ENCODE peak calls at places on chromosomes 1 and 21, in seven cellular contexts. Q is stomach, R is tibial artery, O is Peyer's patch, L is PC-9, H is cardiac muscle cell, U is mammary epithelial cell. Z is an unnamed sample. For H3K4me1 and H3K36me3, the result is how much of the 10 kb centered on the place peaks cover.

GRCh38 chr1:15289251-15289651 is 42.2 kb downstream of the FHAD1 start:
- DNase-seq in Q (no peak), R (no peak), O (no peak), L (no peak), H (no peak), U (no peak), Z (no peak)

GRCh38 chr1:198756470-198756869 is 117.6 kb downstream of the PTPRC start:
- DNase-seq in Q (no peak), R (no peak), O (no peak), L (no peak), H (no peak), U (no peak), Z (no peak)

GRCh38 chr21:31343680-31344480 is at the start of gene TIAM1:
- DNase-seq in Q (peak), R (peak), O (no peak), L (peak), H (peak), U (peak), Z (no peak)

GRCh38 chr21:42819861-42820512 is 59.4 kb downstream of the WDR4 start:
- DNase-seq in Q (no peak), R (no peak), O (no peak), L (no peak), H (no peak), U (no peak), Z (no peak)

GRCh38 chr1:8396912-8397406 is 79.0 kb downstream of the SLC45A1 start:
- DNase-seq in Q (no peak), R (peak), O (no peak), L (peak), H (peak), U (peak), Z (no peak)

GRCh38 chr21:39601194-39601940 is 11.4 kb upstream of the B3GALT5 start:
- DNase-seq in Q (no peak), R (no peak), O (no peak), L (no peak), H (peak), U (no peak), Z (no peak)

GRCh38 chr1:45191418-45191783 is 15.0 kb downstream of the ZSWIM5 start:
- DNase-seq in Q (no peak), R (no peak), O (no peak), L (no peak), H (no peak), U (no peak), Z (no peak)

GRCh38 chr1:151165281-151165737 is 393 bp downstream of the LYSMD1 start:
- DNase-seq in Q (no peak), R (no peak), O (peak), L (no peak), H (peak), U (peak), Z (peak)

GRCh38 chr1:198687429-198687828 is 48.6 kb downstream of the PTPRC start:
- DNase-seq in Q (no peak), R (no peak), O (no peak), L (no peak), H (no peak), U (no peak), Z (no peak)

GRCh38 chr1:199693724-199694123 is 333.8 kb upstream of the NR5A2 start:
- DNase-seq in Q (no peak), R (no peak), O (no peak), L (no peak), H (no peak), U (no peak), Z (no peak)

GRCh38 chr1:25580933-25581332 is 35.7 kb upstream of the MAN1C1 start:
- DNase-seq in Q (no peak), R (no peak), O (no peak), L (no peak), H (peak), U (no peak), Z (no peak)

GRCh38 chr1:151581946-151582345 is 29.9 kb upstream of the SNX27 start:
- DNase-seq in Q (no peak), R (no peak), O (no peak), L (peak), H (no peak), U (no peak), Z (no peak)

GRCh38 chr1:53638641-53639035 is 100.3 kb downstream of the GLIS1 start:
- DNase-seq in Q (peak), R (peak), O (no peak), L (no peak), H (no peak), U (no peak), Z (peak)

GRCh38 chr1:150876111-150876434 is 326 bp downstream of the ARNT start:
- DNase-seq in Q (peak), R (no peak), O (no peak), L (peak), H (peak), U (peak), Z (no peak)

GRCh38 chr1:147771216-147772125 is 11.1 kb upstream of the GJA5 start:
- DNase-seq in Q (no peak), R (peak), O (no peak), L (peak), H (no peak), U (peak), Z (peak)

GRCh38 chr1:87024936-87025537 is 110.6 kb downstream of the HS2ST1 start:
- DNase-seq in Q (no peak), R (no peak), O (no peak), L (no peak), H (peak), U (peak), Z (no peak)

GRCh38 chr1:220241072-220241663 is 31.1 kb downstream of the RAB3GAP2 start:
- DNase-seq in Q (no peak), R (no peak), O (no peak), L (no peak), H (no peak), U (no peak), Z (no peak)

GRCh38 chr1:236951672-236952071 is 52.6 kb downstream of the MT1HL1 start:
- DNase-seq in Q (no peak), R (no peak), O (no peak), L (no peak), H (peak), U (no peak), Z (no peak)

GRCh38 chr1:100731309-100731708 is 11.8 kb downstream of the VCAM1 start:
- DNase-seq in Q (no peak), R (no peak), O (no peak), L (no peak), H (no peak), U (no peak), Z (no peak)

GRCh38 chr1:199149591-199149990 is 510.8 kb downstream of the PTPRC start:
- DNase-seq in Q (no peak), R (no peak), O (no peak), L (no peak), H (no peak), U (no peak), Z (no peak)

GRCh38 chr1:12158362-12159092 is 8.3 kb upstream of the TNFRSF1B start:
- DNase-seq in Q (no peak), R (no peak), O (no peak), L (no peak), H (no peak), U (no peak), Z (no peak)

GRCh38 chr1:41840592-41841246 is 78.0 kb downstream of the HIVEP3 start:
- DNase-seq in Q (no peak), R (no peak), O (no peak), L (peak), H (no peak), U (peak), Z (no peak)

GRCh38 chr1:5466487-5466886 is 525.7 kb downstream of the NPHP4 start:
- DNase-seq in Q (no peak), R (no peak), O (no peak), L (no peak), H (no peak), U (no peak), Z (no peak)

GRCh38 chr1:83815348-83815747 is 183.6 kb downstream of the TTLL7 start:
- DNase-seq in Q (no peak), R (no peak), O (no peak), L (no peak), H (no peak), U (no peak), Z (no peak)

GRCh38 chr1:80531182-80531581 is 1269.6 kb upstream of the ADGRL2 start:
- DNase-seq in Q (no peak), R (no peak), O (no peak), L (no peak), H (no peak), U (peak), Z (no peak)

GRCh38 chr1:225458222-225458631 is 30.4 kb upstream of the LBR start:
- DNase-seq in Q (no peak), R (peak), O (no peak), L (no peak), H (no peak), U (no peak), Z (no peak)

GRCh38 chr1:228205526-228206436 is 2.1 kb upstream of the OBSCN start:
- DNase-seq in Q (no peak), R (peak), O (no peak), L (no peak), H (peak), U (no peak), Z (no peak)

GRCh38 chr1:52482326-52483004 is 70.4 kb downstream of the TUT4 start:
- DNase-seq in Q (no peak), R (no peak), O (no peak), L (no peak), H (no peak), U (peak), Z (no peak)

GRCh38 chr1:8560611-8561544 is 243.0 kb downstream of the SLC45A1 start:
- DNase-seq in Q (no peak), R (no peak), O (no peak), L (peak), H (peak), U (peak), Z (no peak)

GRCh38 chr21:41926068-41926806 is 27.6 kb downstream of the C2CD2 start:
- DNase-seq in Q (peak), R (no peak), O (no peak), L (no peak), H (no peak), U (peak), Z (no peak)

GRCh38 chr1:11918779-11919519 is 7.3 kb downstream of the KIAA2013 start:
- DNase-seq in Q (no peak), R (peak), O (no peak), L (no peak), H (no peak), U (peak), Z (peak)

GRCh38 chr1:31690921-31691320 is 12.9 kb downstream of the COL16A1 start:
- DNase-seq in Q (no peak), R (no peak), O (no peak), L (no peak), H (no peak), U (no peak), Z (no peak)

GRCh38 chr21:43812139-43812821 is 22.9 kb downstream of the RRP1 start:
- DNase-seq in Q (peak), R (no peak), O (peak), L (no peak), H (no peak), U (peak), Z (peak)

GRCh38 chr1:57770772-57771171 is 346.9 kb upstream of the DAB1 start:
- DNase-seq in Q (no peak), R (no peak), O (no peak), L (no peak), H (no peak), U (peak), Z (no peak)

GRCh38 chr1:45573231-45573804 is 10.5 kb upstream of the NASP start:
- DNase-seq in Q (no peak), R (no peak), O (peak), L (no peak), H (no peak), U (no peak), Z (no peak)

GRCh38 chr1:114040273-114041043 is 61.2 kb downstream of the OLFML3 start:
- DNase-seq in Q (no peak), R (no peak), O (no peak), L (peak), H (no peak), U (peak), Z (no peak)

GRCh38 chr1:183632964-183633363 is 2.6 kb downstream of the ARPC5 start:
- DNase-seq in Q (no peak), R (no peak), O (no peak), L (no peak), H (no peak), U (no peak), Z (no peak)

GRCh38 chr1:160428655-160429054 is 28.3 kb downstream of the VANGL2 start:
- DNase-seq in Q (peak), R (no peak), O (no peak), L (no peak), H (peak), U (peak), Z (no peak)

DNA sequence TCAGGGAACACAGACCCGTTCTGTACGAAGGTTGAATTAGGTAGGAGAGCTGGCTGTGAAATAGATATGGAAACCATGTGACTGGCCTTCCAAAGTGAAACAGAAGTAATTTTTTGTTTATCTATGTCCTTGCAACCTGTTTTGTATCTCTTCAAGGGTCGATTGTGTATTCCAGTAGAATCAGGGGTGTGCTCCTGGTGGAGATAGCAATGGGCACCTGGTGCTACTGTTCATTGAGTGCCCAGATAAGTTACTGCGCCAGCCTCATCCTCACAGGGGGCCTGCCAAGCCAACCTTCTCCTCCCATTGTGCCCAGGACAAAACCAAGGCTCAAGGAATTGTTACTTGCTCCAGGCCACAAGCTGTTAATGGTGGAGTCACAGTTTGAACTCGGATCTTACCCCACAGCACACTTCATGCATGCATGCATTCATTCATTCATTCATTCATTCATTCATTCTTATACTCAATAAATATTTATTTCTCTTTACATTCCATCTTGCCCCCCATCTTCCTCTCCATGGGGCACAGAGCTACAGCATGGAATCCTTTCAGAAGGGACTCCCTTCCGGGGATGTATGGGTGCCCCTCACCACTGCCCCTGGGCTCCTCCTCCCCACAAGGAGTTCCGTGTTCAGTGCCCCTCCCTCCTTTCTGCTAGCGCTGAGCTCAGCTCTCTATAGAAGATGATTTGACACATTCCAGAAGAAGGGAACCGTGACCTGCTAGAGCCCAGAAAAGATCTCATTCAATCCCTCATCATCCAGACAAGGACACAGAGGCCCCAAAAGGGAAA is 24.0 kb downstream of the ADORA1 start:
- DNase-seq in Q (no peak), R (no peak), O (no peak), L (no peak), H (no peak), U (no peak), Z (no peak)
- H3K4me1 ChIP-seq in Q (under half), R (under half), O (under half), L (half or more), H (half or more), U (under half), Z (under half)

DNA sequence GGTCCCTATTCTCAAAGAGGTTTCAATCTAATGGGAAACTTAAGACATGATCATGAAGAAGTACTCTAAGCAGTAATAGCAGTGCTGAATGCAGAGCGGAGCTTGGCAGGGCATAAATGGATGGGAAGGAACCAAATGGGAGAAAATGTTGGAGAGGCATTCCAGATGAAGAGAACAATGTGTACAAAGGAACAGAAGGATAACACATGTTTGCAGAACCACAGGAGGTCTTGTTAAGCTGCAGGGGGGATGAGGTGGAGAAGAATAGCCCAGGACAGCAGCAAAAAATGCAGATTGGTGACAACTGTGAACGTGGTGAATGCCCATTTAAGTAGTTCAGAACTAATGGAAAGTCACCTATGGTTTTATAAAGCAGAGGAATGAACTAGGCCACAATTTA is 99.1 kb downstream of the ASTN1 start:
- DNase-seq in Q (no peak), R (no peak), O (no peak), L (no peak), H (no peak), U (no peak), Z (no peak)
- H3K4me3 ChIP-seq in Q (no peak), R (no peak), O (no peak), L (no peak), H (no peak), U (no peak), Z (no peak)

GRCh38 chr1:66370462-66370907 is 163.5 kb upstream of the SGIP1 start:
- DNase-seq in Q (no peak), R (no peak), O (no peak), L (no peak), H (no peak), U (no peak), Z (no peak)
- H3K36me3 ChIP-seq in Q (half or more), R (under half), O (under half), L (under half), H (under half), U (under half), Z (under half)

GRCh38 chr1:154463512-154463990 is 38.5 kb upstream of the TDRD10 start:
- DNase-seq in Q (no peak), R (peak), O (no peak), L (no peak), H (no peak), U (no peak), Z (peak)
- H3K4me1 ChIP-seq in Q (under half), R (under half), O (under half), L (under half), H (under half), U (under half), Z (under half)